ENCODE peak calls at places on chromosomes 6 and 20, in seven cellular contexts. F is left ventricle myocardium inferior, W is A549, D is esophagus squamous epithelium, H is OCI-LY7, R is IMR-90, X is cardiac muscle cell. A is an unnamed sample.

GRCh38 chr6:25627001-25627400 is 25.0 kb upstream of the SCGN start:
- DNase-seq in F (no peak), W (no peak), D (no peak), H (no peak), R (no peak), X (no peak), A (no peak)

GRCh38 chr6:119207973-119208725 is 129.7 kb upstream of the FAM184A start:
- DNase-seq in F (no peak), W (no peak), D (no peak), H (no peak), R (peak; percentile 66), X (no peak), A (no peak)

GRCh38 chr20:8414611-8415274 is 282.7 kb downstream of the PLCB1 start:
- DNase-seq in F (no peak), W (no peak), D (no peak), H (no peak), R (peak; percentile 78), X (no peak), A (no peak)

GRCh38 chr6:107179004-107179403 is 63.7 kb upstream of the BEND3 start:
- DNase-seq in F (no peak), W (peak; percentile 24), D (no peak), H (peak; percentile 25), R (peak; percentile 8), X (no peak), A (no peak)

GRCh38 chr20:12083269-12083668 is 165.6 kb downstream of the BTBD3 start:
- DNase-seq in F (no peak), W (no peak), D (no peak), H (no peak), R (no peak), X (no peak), A (no peak)

GRCh38 chr6:150567360-150567759 is 32.3 kb upstream of the PLEKHG1 start:
- DNase-seq in F (no peak), W (no peak), D (no peak), H (no peak), R (no peak), X (peak; percentile 73), A (no peak)

GRCh38 chr20:54172856-54173652 is 732 bp downstream of the CYP24A1 start:
- DNase-seq in F (no peak), W (no peak), D (no peak), H (no peak), R (no peak), X (peak; percentile 36), A (no peak)

GRCh38 chr6:70108230-70108629 is 194.7 kb downstream of the COL9A1 start:
- DNase-seq in F (no peak), W (peak; percentile 19), D (no peak), H (peak; percentile 45), R (peak; percentile 35), X (peak; percentile 41), A (no peak)

GRCh38 chr6:79710127-79710526 is 79.0 kb downstream of the SH3BGRL2 start:
- DNase-seq in F (no peak), W (no peak), D (no peak), H (no peak), R (no peak), X (no peak), A (peak; percentile 10)

GRCh38 chr6:150050846-150051245 is 18.1 kb downstream of the ULBP3 start:
- DNase-seq in F (no peak), W (no peak), D (no peak), H (no peak), R (no peak), X (no peak), A (no peak)

GRCh38 chr20:44500221-44500620 is 21.6 kb downstream of the SERINC3 start:
- DNase-seq in F (no peak), W (no peak), D (no peak), H (no peak), R (no peak), X (no peak), A (no peak)

GRCh38 chr6:36242161-36242560 is 27.7 kb upstream of the PNPLA1 start:
- DNase-seq in F (no peak), W (no peak), D (no peak), H (no peak), R (no peak), X (no peak), A (no peak)

GRCh38 chr6:38876470-38876869 is 161.4 kb downstream of the DNAH8 start:
- DNase-seq in F (no peak), W (no peak), D (no peak), H (no peak), R (no peak), X (no peak), A (peak; percentile 17)

GRCh38 chr6:141443032-141443431 is 689.7 kb upstream of the GJE1 start:
- DNase-seq in F (no peak), W (no peak), D (no peak), H (no peak), R (no peak), X (no peak), A (no peak)

GRCh38 chr6:168045706-168046620 is 33.0 kb downstream of the FRMD1 start:
- DNase-seq in F (no peak), W (no peak), D (no peak), H (no peak), R (peak; percentile 9), X (no peak), A (no peak)

GRCh38 chr6:36985384-36985962 is 523 bp downstream of the MTCH1 start:
- DNase-seq in F (no peak), W (no peak), D (no peak), H (no peak), R (no peak), X (no peak), A (no peak)

GRCh38 chr6:210778-211177 is 81.5 kb upstream of the DUSP22 start:
- DNase-seq in F (no peak), W (no peak), D (no peak), H (no peak), R (no peak), X (no peak), A (no peak)

GRCh38 chr20:45817652-45818194 is 5.3 kb downstream of the UBE2C start:
- DNase-seq in F (no peak), W (no peak), D (no peak), H (no peak), R (peak; percentile 81), X (no peak), A (no peak)

GRCh38 chr6:152313542-152314482 is 323.4 kb downstream of the SYNE1 start:
- DNase-seq in F (no peak), W (no peak), D (no peak), H (no peak), R (peak; percentile 85), X (peak; percentile 78), A (no peak)

GRCh38 chr6:2999005-2999620 is 581 bp upstream of the NQO2 start:
- DNase-seq in F (no peak), W (peak; percentile 72), D (peak; percentile 72), H (peak; percentile 33), R (peak; percentile 78), X (no peak), A (peak; percentile 80)

GRCh38 chr20:46814366-46815232 is 80.0 kb upstream of the EYA2 start:
- DNase-seq in F (no peak), W (peak; percentile 89), D (no peak), H (no peak), R (peak; percentile 87), X (peak; percentile 59), A (no peak)

GRCh38 chr6:28542440-28543293 is 17.0 kb downstream of the GPX5 start:
- DNase-seq in F (no peak), W (peak; percentile 93), D (no peak), H (peak; percentile 60), R (peak; percentile 91), X (peak; percentile 86), A (peak; percentile 58)

GRCh38 chr6:156955494-156956183 is 178.5 kb downstream of the ARID1B start:
- DNase-seq in F (peak; percentile 69), W (no peak), D (no peak), H (no peak), R (no peak), X (no peak), A (peak; percentile 46)

GRCh38 chr6:151288711-151289398 is 49.1 kb downstream of the AKAP12 start:
- DNase-seq in F (no peak), W (no peak), D (no peak), H (no peak), R (no peak), X (no peak), A (no peak)

GRCh38 chr6:103273048-103273447 is 1586.7 kb downstream of the HACE1 start:
- DNase-seq in F (no peak), W (peak; percentile 22), D (no peak), H (peak; percentile 17), R (no peak), X (peak; percentile 62), A (no peak)

GRCh38 chr6:109793793-109794192 is 102.7 kb downstream of the FIG4 start:
- DNase-seq in F (no peak), W (peak; percentile 77), D (no peak), H (no peak), R (peak; percentile 98), X (peak; percentile 10), A (peak; percentile 33)

GRCh38 chr6:17863971-17864754 is 123.3 kb downstream of the KIF13A start:
- DNase-seq in F (peak; percentile 27), W (peak; percentile 39), D (no peak), H (no peak), R (peak; percentile 82), X (no peak), A (peak; percentile 42)
- H3K4me3 ChIP-seq in F (no peak overlapping the region), W (peak overlapping the region; percentile 1), D (no peak overlapping the region), H (no peak overlapping the region), R (no peak overlapping the region), X (no peak overlapping the region), A (no peak overlapping the region)

GRCh38 chr6:100283288-100283687 is 181.4 kb downstream of the SIM1 start:
- DNase-seq in F (no peak), W (peak; percentile 53), D (no peak), H (no peak), R (peak; percentile 72), X (no peak), A (no peak)
- H3K27ac ChIP-seq in F (no peak overlapping the region), W (peak overlapping the region; percentile 17), D (no peak overlapping the region), H (no peak overlapping the region), R (no peak overlapping the region), X (no peak overlapping the region), A (no peak overlapping the region)

GRCh38 chr6:74073896-74074295 is 377.9 kb downstream of the CD109 start:
- DNase-seq in F (no peak), W (no peak), D (no peak), H (no peak), R (peak; percentile 60), X (no peak), A (no peak)
- H3K4me1 ChIP-seq in F (no peaks in the 10 kb centered on the region), W (no peaks in the 10 kb centered on the region), D (no peaks in the 10 kb centered on the region), H (no peaks in the 10 kb centered on the region), R (peaks cover 12% of the 10 kb centered on the region), X (no peaks in the 10 kb centered on the region), A (no peaks in the 10 kb centered on the region)

GRCh38 chr6:30162265-30163089 is 869 bp upstream of the TRIM15 start:
- DNase-seq in F (no peak), W (no peak), D (no peak), H (no peak), R (no peak), X (no peak), A (no peak)

GRCh38 chr6:30163918-30164654 is 740 bp downstream of the TRIM15 start:
- DNase-seq in F (no peak), W (no peak), D (no peak), H (no peak), R (no peak), X (no peak), A (no peak)

GRCh38 chr6:30160791-30161261 is at the start of gene TRIM10:
- DNase-seq in F (no peak), W (no peak), D (no peak), H (no peak), R (no peak), X (no peak), A (no peak)

GRCh38 chr6:30164714-30165113 is 1.4 kb downstream of the TRIM15 start:
- DNase-seq in F (no peak), W (no peak), D (no peak), H (no peak), R (no peak), X (no peak), A (no peak)

GRCh38 chr6:30163090-30163917 is at the start of gene TRIM15:
- DNase-seq in F (no peak), W (no peak), D (no peak), H (no peak), R (no peak), X (no peak), A (peak; percentile 89)
- H3K4me3 ChIP-seq in F (no peak within 1 kb of the TSS), W (peak within 1 kb of the TSS; percentile 33), D (no peak within 1 kb of the TSS), H (no peak within 1 kb of the TSS), R (no peak within 1 kb of the TSS), X (no peak within 1 kb of the TSS), A (peak within 1 kb of the TSS; percentile 40)

A was measured in transverse colon.